ENCODE peak calls at places on chromosomes 11 and 22, in nine cellular contexts. One of them, this sample, is unnamed.

GRCh38 chr11:71491531-71492329 is 35.3 kb upstream of the KRTAP5-7 start:
- DNase-seq in HFFc6: no peak
- DNase-seq in AG04450: no peak
- DNase-seq in activated CD4-positive, alpha-beta memory T cell treated with anti-CD3 and anti-CD28 coated beads, Interleukin-2, amount 10 ng/mL, durations not matched to agents 7 days and 5 days: peak
- DNase-seq in colonic mucosa: peak
- DNase-seq in HCEC 1CT: no peak
- DNase-seq in frontal cortex: no peak
- DNase-seq in left ventricle myocardium superior: peak
- DNase-seq in stimulated activated CD4-positive, alpha-beta T cell treated with anti-CD3 and anti-CD28 coated beads, Interleukin-2, amount 100 ng/mL, for 48 hours: no peak
- DNase-seq in this sample: no peak

GRCh38 chr22:22738959-22739585 is 94.7 kb downstream of the GGTLC2 start:
- DNase-seq in HFFc6: no peak
- DNase-seq in AG04450: no peak
- DNase-seq in activated CD4-positive, alpha-beta memory T cell treated with anti-CD3 and anti-CD28 coated beads, Interleukin-2, amount 10 ng/mL, durations not matched to agents 7 days and 5 days: no peak
- DNase-seq in colonic mucosa: no peak
- DNase-seq in HCEC 1CT: no peak
- DNase-seq in frontal cortex: no peak
- DNase-seq in left ventricle myocardium superior: no peak
- DNase-seq in stimulated activated CD4-positive, alpha-beta T cell treated with anti-CD3 and anti-CD28 coated beads, Interleukin-2, amount 100 ng/mL, for 48 hours: no peak
- DNase-seq in this sample: no peak

GRCh38 chr11:86179646-86180064 is 64.9 kb upstream of the EED start:
- DNase-seq in HFFc6: no peak
- DNase-seq in AG04450: no peak
- DNase-seq in activated CD4-positive, alpha-beta memory T cell treated with anti-CD3 and anti-CD28 coated beads, Interleukin-2, amount 10 ng/mL, durations not matched to agents 7 days and 5 days: no peak
- DNase-seq in colonic mucosa: no peak
- DNase-seq in HCEC 1CT: no peak
- DNase-seq in frontal cortex: no peak
- DNase-seq in left ventricle myocardium superior: no peak
- DNase-seq in stimulated activated CD4-positive, alpha-beta T cell treated with anti-CD3 and anti-CD28 coated beads, Interleukin-2, amount 100 ng/mL, for 48 hours: no peak
- DNase-seq in this sample: no peak

GRCh38 chr11:59273008-59273841 is 60.5 kb upstream of the MPEG1 start:
- DNase-seq in HFFc6: no peak
- DNase-seq in AG04450: no peak
- DNase-seq in activated CD4-positive, alpha-beta memory T cell treated with anti-CD3 and anti-CD28 coated beads, Interleukin-2, amount 10 ng/mL, durations not matched to agents 7 days and 5 days: no peak
- DNase-seq in colonic mucosa: peak
- DNase-seq in HCEC 1CT: no peak
- DNase-seq in frontal cortex: no peak
- DNase-seq in left ventricle myocardium superior: no peak
- DNase-seq in stimulated activated CD4-positive, alpha-beta T cell treated with anti-CD3 and anti-CD28 coated beads, Interleukin-2, amount 100 ng/mL, for 48 hours: no peak
- DNase-seq in this sample: no peak

GRCh38 chr22:49394116-49394785 is 433.4 kb downstream of the BRD1 start:
- DNase-seq in HFFc6: no peak
- DNase-seq in AG04450: no peak
- DNase-seq in activated CD4-positive, alpha-beta memory T cell treated with anti-CD3 and anti-CD28 coated beads, Interleukin-2, amount 10 ng/mL, durations not matched to agents 7 days and 5 days: no peak
- DNase-seq in colonic mucosa: peak
- DNase-seq in HCEC 1CT: no peak
- DNase-seq in frontal cortex: no peak
- DNase-seq in left ventricle myocardium superior: no peak
- DNase-seq in stimulated activated CD4-positive, alpha-beta T cell treated with anti-CD3 and anti-CD28 coated beads, Interleukin-2, amount 100 ng/mL, for 48 hours: no peak
- DNase-seq in this sample: no peak

GRCh38 chr11:61830318-61831105 is 2.4 kb downstream of the FADS2 start:
- DNase-seq in HFFc6: peak
- DNase-seq in AG04450: no peak
- DNase-seq in activated CD4-positive, alpha-beta memory T cell treated with anti-CD3 and anti-CD28 coated beads, Interleukin-2, amount 10 ng/mL, durations not matched to agents 7 days and 5 days: no peak
- DNase-seq in colonic mucosa: no peak
- DNase-seq in HCEC 1CT: no peak
- DNase-seq in frontal cortex: no peak
- DNase-seq in left ventricle myocardium superior: no peak
- DNase-seq in stimulated activated CD4-positive, alpha-beta T cell treated with anti-CD3 and anti-CD28 coated beads, Interleukin-2, amount 100 ng/mL, for 48 hours: no peak
- DNase-seq in this sample: no peak

GRCh38 chr11:77503006-77503405 is 29.1 kb upstream of the PAK1 start:
- DNase-seq in HFFc6: peak
- DNase-seq in AG04450: no peak
- DNase-seq in activated CD4-positive, alpha-beta memory T cell treated with anti-CD3 and anti-CD28 coated beads, Interleukin-2, amount 10 ng/mL, durations not matched to agents 7 days and 5 days: no peak
- DNase-seq in colonic mucosa: no peak
- DNase-seq in HCEC 1CT: peak
- DNase-seq in frontal cortex: no peak
- DNase-seq in left ventricle myocardium superior: no peak
- DNase-seq in stimulated activated CD4-positive, alpha-beta T cell treated with anti-CD3 and anti-CD28 coated beads, Interleukin-2, amount 100 ng/mL, for 48 hours: no peak
- DNase-seq in this sample: no peak

GRCh38 chr11:68946416-68947090 is 34.2 kb downstream of the MRGPRD start:
- DNase-seq in HFFc6: peak
- DNase-seq in AG04450: peak
- DNase-seq in activated CD4-positive, alpha-beta memory T cell treated with anti-CD3 and anti-CD28 coated beads, Interleukin-2, amount 10 ng/mL, durations not matched to agents 7 days and 5 days: no peak
- DNase-seq in colonic mucosa: no peak
- DNase-seq in HCEC 1CT: peak
- DNase-seq in frontal cortex: peak
- DNase-seq in left ventricle myocardium superior: no peak
- DNase-seq in stimulated activated CD4-positive, alpha-beta T cell treated with anti-CD3 and anti-CD28 coated beads, Interleukin-2, amount 100 ng/mL, for 48 hours: no peak
- DNase-seq in this sample: no peak

GRCh38 chr11:105315287-105315686 is 175.7 kb upstream of the CARD18 start:
- DNase-seq in HFFc6: no peak
- DNase-seq in AG04450: no peak
- DNase-seq in activated CD4-positive, alpha-beta memory T cell treated with anti-CD3 and anti-CD28 coated beads, Interleukin-2, amount 10 ng/mL, durations not matched to agents 7 days and 5 days: no peak
- DNase-seq in colonic mucosa: no peak
- DNase-seq in HCEC 1CT: no peak
- DNase-seq in frontal cortex: no peak
- DNase-seq in left ventricle myocardium superior: no peak
- DNase-seq in stimulated activated CD4-positive, alpha-beta T cell treated with anti-CD3 and anti-CD28 coated beads, Interleukin-2, amount 100 ng/mL, for 48 hours: no peak
- DNase-seq in this sample: no peak

GRCh38 chr11:113168358-113168757 is 146.0 kb upstream of the TTC12 start:
- DNase-seq in HFFc6: no peak
- DNase-seq in AG04450: no peak
- DNase-seq in activated CD4-positive, alpha-beta memory T cell treated with anti-CD3 and anti-CD28 coated beads, Interleukin-2, amount 10 ng/mL, durations not matched to agents 7 days and 5 days: no peak
- DNase-seq in colonic mucosa: no peak
- DNase-seq in HCEC 1CT: no peak
- DNase-seq in frontal cortex: no peak
- DNase-seq in left ventricle myocardium superior: no peak
- DNase-seq in stimulated activated CD4-positive, alpha-beta T cell treated with anti-CD3 and anti-CD28 coated beads, Interleukin-2, amount 100 ng/mL, for 48 hours: no peak
- DNase-seq in this sample: no peak

GRCh38 chr11:67404515-67405195 is 772 bp downstream of the TBC1D10C start:
- DNase-seq in HFFc6: no peak
- DNase-seq in AG04450: no peak
- DNase-seq in activated CD4-positive, alpha-beta memory T cell treated with anti-CD3 and anti-CD28 coated beads, Interleukin-2, amount 10 ng/mL, durations not matched to agents 7 days and 5 days: peak
- DNase-seq in colonic mucosa: no peak
- DNase-seq in HCEC 1CT: no peak
- DNase-seq in frontal cortex: no peak
- DNase-seq in left ventricle myocardium superior: no peak
- DNase-seq in stimulated activated CD4-positive, alpha-beta T cell treated with anti-CD3 and anti-CD28 coated beads, Interleukin-2, amount 100 ng/mL, for 48 hours: no peak
- DNase-seq in this sample: no peak

GRCh38 chr11:125268611-125269010 is 104.1 kb downstream of the PKNOX2 start:
- DNase-seq in HFFc6: no peak
- DNase-seq in AG04450: no peak
- DNase-seq in activated CD4-positive, alpha-beta memory T cell treated with anti-CD3 and anti-CD28 coated beads, Interleukin-2, amount 10 ng/mL, durations not matched to agents 7 days and 5 days: no peak
- DNase-seq in colonic mucosa: no peak
- DNase-seq in HCEC 1CT: no peak
- DNase-seq in frontal cortex: no peak
- DNase-seq in left ventricle myocardium superior: no peak
- DNase-seq in stimulated activated CD4-positive, alpha-beta T cell treated with anti-CD3 and anti-CD28 coated beads, Interleukin-2, amount 100 ng/mL, for 48 hours: no peak
- DNase-seq in this sample: no peak

GRCh38 chr11:130760515-130761125 is 155.7 kb downstream of the SNX19 start:
- DNase-seq in HFFc6: no peak
- DNase-seq in AG04450: no peak
- DNase-seq in activated CD4-positive, alpha-beta memory T cell treated with anti-CD3 and anti-CD28 coated beads, Interleukin-2, amount 10 ng/mL, durations not matched to agents 7 days and 5 days: no peak
- DNase-seq in colonic mucosa: no peak
- DNase-seq in HCEC 1CT: no peak
- DNase-seq in frontal cortex: no peak
- DNase-seq in left ventricle myocardium superior: no peak
- DNase-seq in stimulated activated CD4-positive, alpha-beta T cell treated with anti-CD3 and anti-CD28 coated beads, Interleukin-2, amount 100 ng/mL, for 48 hours: no peak
- DNase-seq in this sample: no peak

GRCh38 chr11:3111919-3112690 is 53.0 kb downstream of the OSBPL5 start:
- DNase-seq in HFFc6: no peak
- DNase-seq in AG04450: no peak
- DNase-seq in activated CD4-positive, alpha-beta memory T cell treated with anti-CD3 and anti-CD28 coated beads, Interleukin-2, amount 10 ng/mL, durations not matched to agents 7 days and 5 days: no peak
- DNase-seq in colonic mucosa: no peak
- DNase-seq in HCEC 1CT: peak
- DNase-seq in frontal cortex: no peak
- DNase-seq in left ventricle myocardium superior: no peak
- DNase-seq in stimulated activated CD4-positive, alpha-beta T cell treated with anti-CD3 and anti-CD28 coated beads, Interleukin-2, amount 100 ng/mL, for 48 hours: no peak
- DNase-seq in this sample: no peak

GRCh38 chr11:838441-839279 is 3.7 kb downstream of the POLR2L start:
- DNase-seq in HFFc6: no peak
- DNase-seq in AG04450: no peak
- DNase-seq in activated CD4-positive, alpha-beta memory T cell treated with anti-CD3 and anti-CD28 coated beads, Interleukin-2, amount 10 ng/mL, durations not matched to agents 7 days and 5 days: no peak
- DNase-seq in colonic mucosa: peak
- DNase-seq in HCEC 1CT: no peak
- DNase-seq in frontal cortex: no peak
- DNase-seq in left ventricle myocardium superior: no peak
- DNase-seq in stimulated activated CD4-positive, alpha-beta T cell treated with anti-CD3 and anti-CD28 coated beads, Interleukin-2, amount 100 ng/mL, for 48 hours: no peak
- DNase-seq in this sample: no peak

GRCh38 chr11:66063900-66064299 is 6.2 kb upstream of the PACS1 start:
- DNase-seq in HFFc6: no peak
- DNase-seq in AG04450: no peak
- DNase-seq in activated CD4-positive, alpha-beta memory T cell treated with anti-CD3 and anti-CD28 coated beads, Interleukin-2, amount 10 ng/mL, durations not matched to agents 7 days and 5 days: no peak
- DNase-seq in colonic mucosa: no peak
- DNase-seq in HCEC 1CT: no peak
- DNase-seq in frontal cortex: no peak
- DNase-seq in left ventricle myocardium superior: no peak
- DNase-seq in stimulated activated CD4-positive, alpha-beta T cell treated with anti-CD3 and anti-CD28 coated beads, Interleukin-2, amount 100 ng/mL, for 48 hours: no peak
- DNase-seq in this sample: no peak

GRCh38 chr11:127616171-127616570 is 615.6 kb upstream of the KIRREL3 start:
- DNase-seq in HFFc6: no peak
- DNase-seq in AG04450: no peak
- DNase-seq in activated CD4-positive, alpha-beta memory T cell treated with anti-CD3 and anti-CD28 coated beads, Interleukin-2, amount 10 ng/mL, durations not matched to agents 7 days and 5 days: no peak
- DNase-seq in colonic mucosa: no peak
- DNase-seq in HCEC 1CT: no peak
- DNase-seq in frontal cortex: no peak
- DNase-seq in left ventricle myocardium superior: no peak
- DNase-seq in stimulated activated CD4-positive, alpha-beta T cell treated with anti-CD3 and anti-CD28 coated beads, Interleukin-2, amount 100 ng/mL, for 48 hours: no peak
- DNase-seq in this sample: no peak

GRCh38 chr11:101974255-101974654 is 57.9 kb upstream of the ANGPTL5 start:
- DNase-seq in HFFc6: peak
- DNase-seq in AG04450: peak
- DNase-seq in activated CD4-positive, alpha-beta memory T cell treated with anti-CD3 and anti-CD28 coated beads, Interleukin-2, amount 10 ng/mL, durations not matched to agents 7 days and 5 days: no peak
- DNase-seq in colonic mucosa: no peak
- DNase-seq in HCEC 1CT: peak
- DNase-seq in frontal cortex: no peak
- DNase-seq in left ventricle myocardium superior: no peak
- DNase-seq in stimulated activated CD4-positive, alpha-beta T cell treated with anti-CD3 and anti-CD28 coated beads, Interleukin-2, amount 100 ng/mL, for 48 hours: no peak
- DNase-seq in this sample: no peak

GRCh38 chr11:88293931-88294330 is 43.6 kb downstream of the CTSC start:
- DNase-seq in HFFc6: no peak
- DNase-seq in AG04450: no peak
- DNase-seq in activated CD4-positive, alpha-beta memory T cell treated with anti-CD3 and anti-CD28 coated beads, Interleukin-2, amount 10 ng/mL, durations not matched to agents 7 days and 5 days: no peak
- DNase-seq in colonic mucosa: no peak
- DNase-seq in HCEC 1CT: peak
- DNase-seq in frontal cortex: no peak
- DNase-seq in left ventricle myocardium superior: no peak
- DNase-seq in stimulated activated CD4-positive, alpha-beta T cell treated with anti-CD3 and anti-CD28 coated beads, Interleukin-2, amount 100 ng/mL, for 48 hours: no peak
- DNase-seq in this sample: no peak

This sample was measured in heart left ventricle.